ENCODE peak calls at places on chromosomes 7 and 10, in nine cellular contexts. H is activated naive CD8-positive, alpha-beta T cell treated with anti-CD3 and anti-CD28 coated beads for 36 hours; E is AG20443; I is HFF-Myc; Q is NCI-H774; F is epithelial cell of esophagus; T is ELF-1; U is CD8-positive, alpha-beta T cell; O is SK-MEL-5. P is an unnamed sample.

GRCh38 chr10:103727546-103727963 is 127.8 kb downstream of the SH3PXD2A start:
- DNase-seq in I (no peak), Q (no peak), U (no peak), F (no peak), E (no peak), H (no peak), T (no peak), O (peak), P (no peak)

GRCh38 chr7:111741811-111742240 is 179.5 kb upstream of the IMMP2L start:
- DNase-seq in I (peak), F (peak), H (no peak), T (peak), Q (peak), E (peak), O (peak), U (peak), P (peak)

GRCh38 chr10:38127812-38128211 is 33.7 kb downstream of the ZNF37A start:
- DNase-seq in I (no peak), H (no peak), T (no peak), Q (no peak), U (no peak), F (no peak), O (no peak), E (no peak), P (no peak)

GRCh38 chr10:50972591-50972990 is 87.2 kb upstream of the A1CF start:
- DNase-seq in E (no peak), I (no peak), F (no peak), Q (no peak), U (no peak), H (no peak), O (no peak), T (no peak), P (no peak)

GRCh38 chr7:146115665-146116451 is 743 bp upstream of the CNTNAP2 start:
- DNase-seq in E (peak), U (no peak), T (peak), I (peak), O (peak), F (peak), Q (peak), H (peak), P (peak)

GRCh38 chr10:34766811-34767516 is 48.1 kb downstream of the PARD3 start:
- DNase-seq in H (no peak), T (peak), F (no peak), U (no peak), E (no peak), O (no peak), Q (no peak), I (no peak), P (no peak)

GRCh38 chr7:28358423-28358868 is 53.9 kb upstream of the CREB5 start:
- DNase-seq in U (no peak), I (peak), O (peak), E (peak), F (peak), H (no peak), Q (peak), T (peak), P (no peak)

GRCh38 chr10:79399242-79399831 is 46.1 kb downstream of the ZCCHC24 start:
- DNase-seq in E (peak), O (peak), F (peak), H (no peak), U (no peak), Q (no peak), I (peak), T (peak), P (peak)

GRCh38 chr10:124158592-124158991 is 65.2 kb upstream of the CHST15 start:
- DNase-seq in E (no peak), F (no peak), Q (no peak), T (no peak), H (no peak), O (peak), U (no peak), I (no peak), P (no peak)

GRCh38 chr7:133051066-133051465 is 30.8 kb downstream of the CHCHD3 start:
- DNase-seq in T (no peak), H (no peak), E (peak), O (peak), F (no peak), I (no peak), Q (no peak), U (no peak), P (peak)

GRCh38 chr7:141014091-141014490 is 661 bp downstream of the MRPS33 start:
- DNase-seq in I (no peak), H (no peak), F (no peak), U (no peak), O (no peak), T (peak), Q (no peak), E (peak), P (no peak)

GRCh38 chr7:140541513-140542192 is 62.3 kb upstream of the MKRN1 start:
- DNase-seq in T (peak), E (peak), O (peak), U (no peak), H (no peak), Q (no peak), I (peak), F (peak), P (no peak)

GRCh38 chr7:25926439-25926838 is 225.6 kb upstream of the NFE2L3 start:
- DNase-seq in F (no peak), U (no peak), O (no peak), Q (no peak), T (no peak), E (no peak), I (no peak), H (no peak), P (no peak)

GRCh38 chr10:17528296-17528862 is 74.0 kb upstream of the ST8SIA6 start:
- DNase-seq in U (no peak), T (no peak), Q (no peak), O (no peak), H (no peak), F (no peak), I (no peak), E (no peak), P (peak)

GRCh38 chr7:98133621-98134266 is 27.1 kb downstream of the LMTK2 start:
- DNase-seq in F (peak), Q (no peak), U (no peak), E (peak), I (no peak), T (no peak), O (no peak), H (no peak), P (no peak)

GRCh38 chr10:110226926-110227641 is 19.7 kb downstream of the MXI1 start:
- DNase-seq in O (peak), H (peak), U (peak), I (no peak), Q (no peak), T (peak), F (no peak), E (peak), P (peak)

GRCh38 chr10:132204078-132204780 is 17.5 kb downstream of the DPYSL4 start:
- DNase-seq in H (no peak), F (no peak), U (no peak), E (no peak), T (no peak), I (no peak), Q (no peak), O (no peak), P (no peak)

GRCh38 chr10:13915710-13916109 is 328.9 kb downstream of the PRPF18 start:
- DNase-seq in Q (no peak), O (peak), E (no peak), U (no peak), H (no peak), F (no peak), T (peak), I (no peak), P (no peak)

GRCh38 chr10:47036771-47037170 is 125.5 kb downstream of the PTPN20 start:
- DNase-seq in I (no peak), H (no peak), T (no peak), E (no peak), F (no peak), Q (no peak), U (no peak), O (no peak), P (no peak)

GRCh38 chr10:57979466-57979865 is 288.2 kb downstream of the IPMK start:
- DNase-seq in T (no peak), Q (no peak), F (no peak), O (no peak), E (peak), U (no peak), I (no peak), H (no peak), P (peak)

GRCh38 chr10:124478517-124478916 is 16.9 kb downstream of the LHPP start:
- DNase-seq in Q (no peak), T (peak), U (no peak), E (no peak), H (no peak), F (peak), O (no peak), I (no peak), P (no peak)

GRCh38 chr10:44068716-44069482 is 316.0 kb downstream of the CXCL12 start:
- DNase-seq in Q (no peak), T (no peak), I (no peak), H (no peak), F (no peak), O (no peak), E (peak), U (no peak), P (no peak)

GRCh38 chr7:40698214-40698920 is 563.6 kb downstream of the SUGCT start:
- DNase-seq in Q (no peak), T (no peak), U (no peak), E (no peak), H (no peak), O (no peak), F (peak), I (no peak), P (no peak)

GRCh38 chr7:32204361-32205018 is 134.3 kb upstream of the PDE1C start:
- DNase-seq in H (no peak), F (peak), Q (peak), U (no peak), O (peak), I (peak), T (peak), E (peak), P (peak)

GRCh38 chr10:133257489-133258065 is 19.1 kb downstream of the ADAM8 start:
- DNase-seq in Q (no peak), F (peak), O (peak), E (no peak), H (peak), U (no peak), I (no peak), T (peak), P (peak)

GRCh38 chr10:111360260-111360925 is 283.6 kb downstream of the ADRA2A start:
- DNase-seq in F (peak), E (peak), H (peak), U (peak), O (peak), Q (no peak), I (no peak), T (peak), P (peak)

GRCh38 chr10:77862595-77862994 is 64.0 kb downstream of the DLG5 start:
- DNase-seq in F (peak), U (no peak), I (no peak), Q (no peak), H (no peak), O (no peak), T (no peak), E (no peak), P (no peak)